ENCODE peak calls at places on chromosomes 13 and 19, in seven cellular contexts. One of them, this sample, is unnamed.

GRCh38 chr19:46610851-46611770 is 10.0 kb downstream of the CALM3 start:
- DNase-seq in BE2C: no peak
- DNase-seq in neural progenitor cell: no peak
- DNase-seq in PC-3: no peak
- DNase-seq in stomach: no peak
- DNase-seq in choroid plexus epithelial cell: peak
- DNase-seq in ovary: peak
- DNase-seq in this sample: no peak

GRCh38 chr19:58409010-58409790 is 751 bp downstream of the ZNF584 start:
- DNase-seq in BE2C: peak
- DNase-seq in neural progenitor cell: peak
- DNase-seq in PC-3: peak
- DNase-seq in stomach: no peak
- DNase-seq in choroid plexus epithelial cell: peak
- DNase-seq in ovary: peak
- DNase-seq in this sample: peak

GRCh38 chr19:23002690-23003422 is at the start of gene ZNF728:
- DNase-seq in BE2C: peak
- DNase-seq in neural progenitor cell: no peak
- DNase-seq in PC-3: no peak
- DNase-seq in stomach: no peak
- DNase-seq in choroid plexus epithelial cell: peak
- DNase-seq in ovary: peak
- DNase-seq in this sample: no peak

GRCh38 chr13:45849408-45849807 is 2.1 kb downstream of the SIAH3 start:
- DNase-seq in BE2C: no peak
- DNase-seq in neural progenitor cell: no peak
- DNase-seq in PC-3: no peak
- DNase-seq in stomach: no peak
- DNase-seq in choroid plexus epithelial cell: no peak
- DNase-seq in ovary: no peak
- DNase-seq in this sample: no peak

GRCh38 chr13:72023895-72024294 is 156.9 kb upstream of the DACH1 start:
- DNase-seq in BE2C: no peak
- DNase-seq in neural progenitor cell: no peak
- DNase-seq in PC-3: no peak
- DNase-seq in stomach: no peak
- DNase-seq in choroid plexus epithelial cell: no peak
- DNase-seq in ovary: no peak
- DNase-seq in this sample: no peak

GRCh38 chr13:75798353-75799245 is 162.5 kb downstream of the LMO7 start:
- DNase-seq in BE2C: no peak
- DNase-seq in neural progenitor cell: no peak
- DNase-seq in PC-3: peak
- DNase-seq in stomach: no peak
- DNase-seq in choroid plexus epithelial cell: peak
- DNase-seq in ovary: no peak
- DNase-seq in this sample: peak

GRCh38 chr19:10230904-10231623 is at the start of gene S1PR2:
- DNase-seq in BE2C: peak
- DNase-seq in neural progenitor cell: peak
- DNase-seq in PC-3: peak
- DNase-seq in stomach: peak
- DNase-seq in choroid plexus epithelial cell: peak
- DNase-seq in ovary: peak
- DNase-seq in this sample: peak

GRCh38 chr13:52652980-52653303 is 306 bp downstream of the SUGT1 start:
- DNase-seq in BE2C: no peak
- DNase-seq in neural progenitor cell: no peak
- DNase-seq in PC-3: no peak
- DNase-seq in stomach: no peak
- DNase-seq in choroid plexus epithelial cell: no peak
- DNase-seq in ovary: no peak
- DNase-seq in this sample: no peak

GRCh38 chr13:36057041-36057440 is 74.1 kb downstream of the DCLK1 start:
- DNase-seq in BE2C: no peak
- DNase-seq in neural progenitor cell: peak
- DNase-seq in PC-3: peak
- DNase-seq in stomach: no peak
- DNase-seq in choroid plexus epithelial cell: peak
- DNase-seq in ovary: no peak
- DNase-seq in this sample: peak

GRCh38 chr19:18594096-18594823 is 5.7 kb downstream of the REX1BD start:
- DNase-seq in BE2C: peak
- DNase-seq in neural progenitor cell: peak
- DNase-seq in PC-3: peak
- DNase-seq in stomach: peak
- DNase-seq in choroid plexus epithelial cell: peak
- DNase-seq in ovary: peak
- DNase-seq in this sample: peak

GRCh38 chr19:4516939-4517300 is 1.4 kb downstream of the PLIN4 start:
- DNase-seq in BE2C: no peak
- DNase-seq in neural progenitor cell: no peak
- DNase-seq in PC-3: no peak
- DNase-seq in stomach: no peak
- DNase-seq in choroid plexus epithelial cell: no peak
- DNase-seq in ovary: no peak
- DNase-seq in this sample: no peak

GRCh38 chr13:72849571-72849970 is 67.6 kb downstream of the PIBF1 start:
- DNase-seq in BE2C: no peak
- DNase-seq in neural progenitor cell: no peak
- DNase-seq in PC-3: no peak
- DNase-seq in stomach: no peak
- DNase-seq in choroid plexus epithelial cell: peak
- DNase-seq in ovary: no peak
- DNase-seq in this sample: no peak

GRCh38 chr19:51440846-51441409 is 17.3 kb downstream of the SIGLEC8 start:
- DNase-seq in BE2C: no peak
- DNase-seq in neural progenitor cell: no peak
- DNase-seq in PC-3: peak
- DNase-seq in stomach: no peak
- DNase-seq in choroid plexus epithelial cell: peak
- DNase-seq in ovary: no peak
- DNase-seq in this sample: no peak

GRCh38 chr13:76980075-76980718 is 11.7 kb upstream of the CLN5 start:
- DNase-seq in BE2C: peak
- DNase-seq in neural progenitor cell: peak
- DNase-seq in PC-3: peak
- DNase-seq in stomach: peak
- DNase-seq in choroid plexus epithelial cell: peak
- DNase-seq in ovary: peak
- DNase-seq in this sample: peak

GRCh38 chr19:45772130-45772880 is 3.3 kb upstream of the SIX5 start:
- DNase-seq in BE2C: no peak
- DNase-seq in neural progenitor cell: no peak
- DNase-seq in PC-3: no peak
- DNase-seq in stomach: peak
- DNase-seq in choroid plexus epithelial cell: no peak
- DNase-seq in ovary: peak
- DNase-seq in this sample: no peak

GRCh38 chr19:3683866-3684816 is 16.1 kb downstream of the PIP5K1C start:
- DNase-seq in BE2C: no peak
- DNase-seq in neural progenitor cell: no peak
- DNase-seq in PC-3: no peak
- DNase-seq in stomach: no peak
- DNase-seq in choroid plexus epithelial cell: peak
- DNase-seq in ovary: no peak
- DNase-seq in this sample: no peak

GRCh38 chr19:49451430-49452181 is at the start of gene PIH1D1:
- DNase-seq in BE2C: peak
- DNase-seq in neural progenitor cell: peak
- DNase-seq in PC-3: peak
- DNase-seq in stomach: peak
- DNase-seq in choroid plexus epithelial cell: peak
- DNase-seq in ovary: peak
- DNase-seq in this sample: peak
- TF ChIP-seq CTCF in BE2C: peak
- TF ChIP-seq CTCF in neural progenitor cell: no peak
- TF ChIP-seq CTCF in PC-3: no peak
- TF ChIP-seq CTCF in stomach: no peak
- TF ChIP-seq CTCF in choroid plexus epithelial cell: peak
- TF ChIP-seq CTCF in ovary: no peak
- TF ChIP-seq CTCF in this sample: peak

GRCh38 chr19:53980553-53981407 is 10.7 kb upstream of the CACNG6 start:
- DNase-seq in BE2C: no peak
- DNase-seq in neural progenitor cell: peak
- DNase-seq in PC-3: peak
- DNase-seq in stomach: no peak
- DNase-seq in choroid plexus epithelial cell: peak
- DNase-seq in ovary: no peak
- DNase-seq in this sample: no peak
- H3K4me3 ChIP-seq in BE2C: peak
- H3K4me3 ChIP-seq in neural progenitor cell: peak
- H3K4me3 ChIP-seq in PC-3: peak
- H3K4me3 ChIP-seq in stomach: peak
- H3K4me3 ChIP-seq in choroid plexus epithelial cell: peak
- H3K4me3 ChIP-seq in ovary: no peak
- H3K4me3 ChIP-seq in this sample: no peak

GRCh38 chr13:79973533-79973963 is 367.4 kb downstream of the SPRY2 start:
- DNase-seq in BE2C: peak
- DNase-seq in neural progenitor cell: no peak
- DNase-seq in PC-3: no peak
- DNase-seq in stomach: no peak
- DNase-seq in choroid plexus epithelial cell: peak
- DNase-seq in ovary: peak
- DNase-seq in this sample: no peak
- TF ChIP-seq CTCF in BE2C: peak
- TF ChIP-seq CTCF in neural progenitor cell: peak
- TF ChIP-seq CTCF in PC-3: peak
- TF ChIP-seq CTCF in stomach: peak
- TF ChIP-seq CTCF in choroid plexus epithelial cell: peak
- TF ChIP-seq CTCF in ovary: no peak
- TF ChIP-seq CTCF in this sample: peak

DNA sequence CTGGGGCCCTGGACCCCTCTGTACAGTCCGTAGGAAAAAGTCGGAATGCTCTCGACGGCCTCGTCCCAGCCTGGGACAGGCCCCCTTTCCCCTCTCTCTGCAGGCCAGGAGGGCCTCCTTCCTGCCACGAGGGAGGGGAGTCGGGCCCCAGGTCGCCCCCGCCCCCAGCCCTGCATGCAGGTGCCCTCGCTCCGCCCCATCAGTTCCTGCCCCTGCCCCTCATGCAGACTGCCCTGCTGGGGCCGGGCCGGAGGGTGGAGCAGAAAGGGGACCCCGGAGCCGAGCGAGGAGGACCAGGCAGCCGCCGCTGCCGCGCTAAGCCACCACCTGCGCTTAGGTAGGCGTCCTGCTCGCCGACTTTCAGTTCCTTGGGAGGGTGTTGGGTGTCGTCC is 7.3 kb downstream of the LYL1 start:
- DNase-seq in BE2C: no peak
- DNase-seq in neural progenitor cell: peak
- DNase-seq in PC-3: no peak
- DNase-seq in stomach: no peak
- DNase-seq in choroid plexus epithelial cell: no peak
- DNase-seq in ovary: no peak
- DNase-seq in this sample: no peak
- H3K4me3 ChIP-seq in BE2C: no peak
- H3K4me3 ChIP-seq in neural progenitor cell: peak
- H3K4me3 ChIP-seq in PC-3: peak
- H3K4me3 ChIP-seq in stomach: peak
- H3K4me3 ChIP-seq in choroid plexus epithelial cell: no peak
- H3K4me3 ChIP-seq in ovary: no peak
- H3K4me3 ChIP-seq in this sample: no peak

DNA sequence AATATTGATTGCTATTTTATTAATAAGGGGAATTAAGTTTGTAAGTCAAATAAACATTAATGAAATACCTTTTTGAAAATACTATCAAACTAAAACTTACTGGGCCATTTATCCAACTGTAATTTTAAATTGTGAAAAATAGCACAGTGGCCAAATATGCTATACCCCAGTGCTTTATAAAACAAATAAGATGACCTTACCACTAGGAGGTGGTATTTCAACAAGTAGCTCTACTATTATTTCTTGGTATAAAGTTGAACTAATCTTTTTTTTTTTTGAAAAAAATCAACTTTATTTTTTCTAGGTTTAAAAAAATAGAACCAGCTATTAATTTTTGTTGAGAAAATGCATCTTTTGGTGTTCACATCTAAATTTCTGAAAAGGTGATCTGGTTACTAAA is 14.7 kb downstream of the LACC1 start:
- DNase-seq in BE2C: no peak
- DNase-seq in neural progenitor cell: no peak
- DNase-seq in PC-3: peak
- DNase-seq in stomach: no peak
- DNase-seq in choroid plexus epithelial cell: peak
- DNase-seq in ovary: no peak
- DNase-seq in this sample: no peak
- TF ChIP-seq CTCF in BE2C: peak
- TF ChIP-seq CTCF in neural progenitor cell: peak
- TF ChIP-seq CTCF in PC-3: peak
- TF ChIP-seq CTCF in stomach: no peak
- TF ChIP-seq CTCF in choroid plexus epithelial cell: peak
- TF ChIP-seq CTCF in ovary: no peak
- TF ChIP-seq CTCF in this sample: no peak

GRCh38 chr13:47168086-47168485 is 271.2 kb upstream of the HTR2A start:
- DNase-seq in BE2C: no peak
- DNase-seq in neural progenitor cell: no peak
- DNase-seq in PC-3: peak
- DNase-seq in stomach: no peak
- DNase-seq in choroid plexus epithelial cell: peak
- DNase-seq in ovary: no peak
- DNase-seq in this sample: peak
- H3K4me3 ChIP-seq in BE2C: no peak
- H3K4me3 ChIP-seq in neural progenitor cell: no peak
- H3K4me3 ChIP-seq in PC-3: peak
- H3K4me3 ChIP-seq in stomach: no peak
- H3K4me3 ChIP-seq in choroid plexus epithelial cell: peak
- H3K4me3 ChIP-seq in ovary: no peak
- H3K4me3 ChIP-seq in this sample: no peak

GRCh38 chr19:42023121-42023942 is 29.3 kb upstream of the ATP1A3 start:
- DNase-seq in BE2C: peak
- DNase-seq in neural progenitor cell: peak
- DNase-seq in PC-3: peak
- DNase-seq in stomach: no peak
- DNase-seq in choroid plexus epithelial cell: peak
- DNase-seq in ovary: no peak
- DNase-seq in this sample: peak
- TF ChIP-seq CTCF in BE2C: peak
- TF ChIP-seq CTCF in neural progenitor cell: peak
- TF ChIP-seq CTCF in PC-3: peak
- TF ChIP-seq CTCF in stomach: no peak
- TF ChIP-seq CTCF in choroid plexus epithelial cell: peak
- TF ChIP-seq CTCF in ovary: no peak
- TF ChIP-seq CTCF in this sample: peak

GRCh38 chr19:54162241-54162805 is 2.8 kb upstream of the LENG1 start:
- DNase-seq in BE2C: peak
- DNase-seq in neural progenitor cell: peak
- DNase-seq in PC-3: peak
- DNase-seq in stomach: peak
- DNase-seq in choroid plexus epithelial cell: peak
- DNase-seq in ovary: peak
- DNase-seq in this sample: peak
- H3K4me3 ChIP-seq in BE2C: peak
- H3K4me3 ChIP-seq in neural progenitor cell: peak
- H3K4me3 ChIP-seq in PC-3: peak
- H3K4me3 ChIP-seq in stomach: peak
- H3K4me3 ChIP-seq in choroid plexus epithelial cell: peak
- H3K4me3 ChIP-seq in ovary: peak
- H3K4me3 ChIP-seq in this sample: peak

GRCh38 chr19:16366056-16366432 is 41.4 kb downstream of the KLF2 start:
- DNase-seq in BE2C: no peak
- DNase-seq in neural progenitor cell: no peak
- DNase-seq in PC-3: no peak
- DNase-seq in stomach: no peak
- DNase-seq in choroid plexus epithelial cell: no peak
- DNase-seq in ovary: no peak
- DNase-seq in this sample: no peak
- TF ChIP-seq CTCF in BE2C: no peak
- TF ChIP-seq CTCF in neural progenitor cell: no peak
- TF ChIP-seq CTCF in PC-3: no peak
- TF ChIP-seq CTCF in stomach: no peak
- TF ChIP-seq CTCF in choroid plexus epithelial cell: no peak
- TF ChIP-seq CTCF in ovary: no peak
- TF ChIP-seq CTCF in this sample: no peak

This sample was measured in epithelial cell of esophagus.